ENCODE peak calls at places on chromosomes 1 and 21, in nine cellular contexts. One of them, this sample, is unnamed.
A peak's percentile ranks its signal among the peaks of the same experiment; 100 is the strongest.

GRCh38 chr1:67700692-67701410 is 15.8 kb downstream of the GADD45A start:
- DNase-seq in brain microvascular endothelial cell: peak; percentile 78
- DNase-seq in A549: peak; percentile 79
- DNase-seq in astrocyte of the spinal cord: peak; percentile 77
- DNase-seq in CD8-positive, alpha-beta T cell: no peak
- DNase-seq in fibroblast of pulmonary artery: peak; percentile 61
- DNase-seq in OCI-LY7: peak; percentile 38
- DNase-seq in body of pancreas: no peak
- DNase-seq in tibial nerve: no peak
- DNase-seq in this sample: no peak

GRCh38 chr1:29342351-29342750 is 106.0 kb downstream of the PTPRU start:
- DNase-seq in astrocyte of the spinal cord: no peak
- DNase-seq in OCI-LY7: no peak
- DNase-seq in CD8-positive, alpha-beta T cell: no peak
- DNase-seq in body of pancreas: no peak
- DNase-seq in brain microvascular endothelial cell: no peak
- DNase-seq in A549: no peak
- DNase-seq in fibroblast of pulmonary artery: no peak
- DNase-seq in tibial nerve: no peak
- DNase-seq in this sample: no peak

GRCh38 chr1:205274041-205274691 is 46.4 kb downstream of the TMCC2 start:
- DNase-seq in body of pancreas: peak; percentile 58
- DNase-seq in astrocyte of the spinal cord: no peak
- DNase-seq in CD8-positive, alpha-beta T cell: no peak
- DNase-seq in A549: peak; percentile 78
- DNase-seq in tibial nerve: no peak
- DNase-seq in OCI-LY7: peak; percentile 49
- DNase-seq in brain microvascular endothelial cell: no peak
- DNase-seq in fibroblast of pulmonary artery: no peak
- DNase-seq in this sample: no peak

GRCh38 chr1:74729741-74730478 is 2.9 kb downstream of the CRYZ start:
- DNase-seq in OCI-LY7: no peak
- DNase-seq in CD8-positive, alpha-beta T cell: no peak
- DNase-seq in astrocyte of the spinal cord: peak; percentile 29
- DNase-seq in brain microvascular endothelial cell: peak; percentile 48
- DNase-seq in tibial nerve: no peak
- DNase-seq in body of pancreas: no peak
- DNase-seq in fibroblast of pulmonary artery: peak; percentile 38
- DNase-seq in A549: peak; percentile 82
- DNase-seq in this sample: peak; percentile 50

GRCh38 chr1:171899838-171900237 is 58.5 kb downstream of the DNM3 start:
- DNase-seq in brain microvascular endothelial cell: no peak
- DNase-seq in fibroblast of pulmonary artery: no peak
- DNase-seq in body of pancreas: no peak
- DNase-seq in OCI-LY7: no peak
- DNase-seq in A549: no peak
- DNase-seq in tibial nerve: no peak
- DNase-seq in CD8-positive, alpha-beta T cell: no peak
- DNase-seq in astrocyte of the spinal cord: no peak
- DNase-seq in this sample: no peak

GRCh38 chr21:33998402-33998801 is 75.0 kb upstream of the MRPS6 start:
- DNase-seq in body of pancreas: no peak
- DNase-seq in CD8-positive, alpha-beta T cell: no peak
- DNase-seq in OCI-LY7: no peak
- DNase-seq in tibial nerve: no peak
- DNase-seq in A549: no peak
- DNase-seq in fibroblast of pulmonary artery: no peak
- DNase-seq in brain microvascular endothelial cell: no peak
- DNase-seq in astrocyte of the spinal cord: no peak
- DNase-seq in this sample: no peak

GRCh38 chr1:206962269-206962668 is 8.0 kb downstream of the FCAMR start:
- DNase-seq in brain microvascular endothelial cell: no peak
- DNase-seq in CD8-positive, alpha-beta T cell: no peak
- DNase-seq in tibial nerve: no peak
- DNase-seq in fibroblast of pulmonary artery: no peak
- DNase-seq in A549: no peak
- DNase-seq in astrocyte of the spinal cord: no peak
- DNase-seq in OCI-LY7: no peak
- DNase-seq in body of pancreas: no peak
- DNase-seq in this sample: no peak

GRCh38 chr1:3695326-3696217 is 43.3 kb downstream of the TP73 start:
- DNase-seq in tibial nerve: no peak
- DNase-seq in brain microvascular endothelial cell: peak; percentile 23
- DNase-seq in A549: peak; percentile 40
- DNase-seq in OCI-LY7: peak; percentile 30
- DNase-seq in astrocyte of the spinal cord: no peak
- DNase-seq in fibroblast of pulmonary artery: peak; percentile 28
- DNase-seq in body of pancreas: peak; percentile 53
- DNase-seq in CD8-positive, alpha-beta T cell: peak; percentile 3
- DNase-seq in this sample: peak; percentile 14

GRCh38 chr1:92820024-92820423 is 11.8 kb upstream of the RPL5 start:
- DNase-seq in A549: no peak
- DNase-seq in OCI-LY7: no peak
- DNase-seq in astrocyte of the spinal cord: no peak
- DNase-seq in brain microvascular endothelial cell: peak; percentile 31
- DNase-seq in tibial nerve: no peak
- DNase-seq in fibroblast of pulmonary artery: no peak
- DNase-seq in CD8-positive, alpha-beta T cell: no peak
- DNase-seq in body of pancreas: no peak
- DNase-seq in this sample: peak; percentile 63

GRCh38 chr1:47210666-47211065 is 20.8 kb upstream of the PDZK1IP1 start:
- DNase-seq in brain microvascular endothelial cell: no peak
- DNase-seq in astrocyte of the spinal cord: no peak
- DNase-seq in OCI-LY7: no peak
- DNase-seq in A549: no peak
- DNase-seq in fibroblast of pulmonary artery: no peak
- DNase-seq in CD8-positive, alpha-beta T cell: no peak
- DNase-seq in body of pancreas: no peak
- DNase-seq in tibial nerve: no peak
- DNase-seq in this sample: no peak

GRCh38 chr1:1376551-1377226 is 1.7 kb upstream of the AURKAIP1 start:
- DNase-seq in tibial nerve: no peak
- DNase-seq in OCI-LY7: no peak
- DNase-seq in fibroblast of pulmonary artery: no peak
- DNase-seq in CD8-positive, alpha-beta T cell: no peak
- DNase-seq in body of pancreas: no peak
- DNase-seq in brain microvascular endothelial cell: no peak
- DNase-seq in A549: no peak
- DNase-seq in astrocyte of the spinal cord: no peak
- DNase-seq in this sample: no peak

GRCh38 chr1:8394456-8395321 is 76.8 kb downstream of the SLC45A1 start:
- DNase-seq in fibroblast of pulmonary artery: peak; percentile 92
- DNase-seq in tibial nerve: no peak
- DNase-seq in A549: no peak
- DNase-seq in CD8-positive, alpha-beta T cell: no peak
- DNase-seq in OCI-LY7: no peak
- DNase-seq in astrocyte of the spinal cord: peak; percentile 93
- DNase-seq in body of pancreas: no peak
- DNase-seq in brain microvascular endothelial cell: peak; percentile 94
- DNase-seq in this sample: peak; percentile 83

GRCh38 chr21:25029580-25029979 is 577.7 kb downstream of the MRPL39 start:
- DNase-seq in tibial nerve: no peak
- DNase-seq in astrocyte of the spinal cord: no peak
- DNase-seq in A549: no peak
- DNase-seq in CD8-positive, alpha-beta T cell: no peak
- DNase-seq in brain microvascular endothelial cell: no peak
- DNase-seq in body of pancreas: no peak
- DNase-seq in OCI-LY7: no peak
- DNase-seq in fibroblast of pulmonary artery: no peak
- DNase-seq in this sample: no peak

DNA sequence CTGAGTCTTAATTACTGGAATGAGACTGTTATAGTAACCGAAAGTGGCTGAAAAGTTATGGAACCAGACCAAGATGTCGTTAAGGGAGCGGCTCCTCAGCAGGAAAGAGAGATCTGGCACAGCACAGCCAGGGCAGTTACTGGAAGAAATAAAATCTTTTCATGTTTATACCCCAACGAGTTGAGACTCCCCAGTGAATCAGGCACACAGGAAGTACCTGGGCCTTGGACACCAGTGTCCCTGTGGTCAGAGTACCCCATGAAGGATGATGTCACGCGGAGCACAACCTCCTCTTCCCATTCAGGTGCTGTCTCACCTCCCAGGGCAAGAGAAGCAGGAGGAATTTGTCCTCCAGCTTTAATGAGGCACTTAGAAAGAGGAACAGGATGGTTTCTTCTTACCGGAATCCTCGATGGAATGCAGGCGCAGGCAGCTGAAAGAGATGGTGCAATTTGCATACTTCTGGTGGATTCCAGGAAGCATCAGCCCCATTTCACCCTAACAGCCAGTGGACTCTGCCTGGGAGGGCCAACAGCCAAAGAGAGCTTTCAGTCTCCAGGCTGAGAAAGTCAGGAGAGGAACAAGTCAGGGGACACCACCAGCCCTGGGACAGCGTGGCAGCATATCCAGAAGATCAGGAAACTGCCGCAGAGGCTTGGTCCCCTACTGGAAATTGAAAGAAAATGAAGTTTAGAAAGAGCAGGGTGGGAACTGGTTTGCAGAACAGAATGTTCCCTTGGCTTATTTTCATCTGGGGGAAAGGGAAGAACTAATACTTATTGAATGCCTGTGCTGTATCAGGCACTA is 35.9 kb upstream of the CTTNBP2NL start:
- DNase-seq in A549: no peak
- DNase-seq in OCI-LY7: no peak
- DNase-seq in body of pancreas: peak; percentile 17
- DNase-seq in tibial nerve: peak; percentile 36
- DNase-seq in astrocyte of the spinal cord: peak; percentile 50
- DNase-seq in CD8-positive, alpha-beta T cell: no peak
- DNase-seq in fibroblast of pulmonary artery: peak; percentile 95
- DNase-seq in brain microvascular endothelial cell: peak; percentile 28
- DNase-seq in this sample: peak; percentile 96
- TF ChIP-seq CTCF in A549: no peak
- TF ChIP-seq CTCF in OCI-LY7: no peak
- TF ChIP-seq CTCF in body of pancreas: no peak
- TF ChIP-seq CTCF in tibial nerve: peak; percentile 22
- TF ChIP-seq CTCF in astrocyte of the spinal cord: no peak
- TF ChIP-seq CTCF in CD8-positive, alpha-beta T cell: no peak
- TF ChIP-seq CTCF in fibroblast of pulmonary artery: no peak
- TF ChIP-seq CTCF in brain microvascular endothelial cell: no peak
- TF ChIP-seq CTCF in this sample: peak; percentile 12

DNA sequence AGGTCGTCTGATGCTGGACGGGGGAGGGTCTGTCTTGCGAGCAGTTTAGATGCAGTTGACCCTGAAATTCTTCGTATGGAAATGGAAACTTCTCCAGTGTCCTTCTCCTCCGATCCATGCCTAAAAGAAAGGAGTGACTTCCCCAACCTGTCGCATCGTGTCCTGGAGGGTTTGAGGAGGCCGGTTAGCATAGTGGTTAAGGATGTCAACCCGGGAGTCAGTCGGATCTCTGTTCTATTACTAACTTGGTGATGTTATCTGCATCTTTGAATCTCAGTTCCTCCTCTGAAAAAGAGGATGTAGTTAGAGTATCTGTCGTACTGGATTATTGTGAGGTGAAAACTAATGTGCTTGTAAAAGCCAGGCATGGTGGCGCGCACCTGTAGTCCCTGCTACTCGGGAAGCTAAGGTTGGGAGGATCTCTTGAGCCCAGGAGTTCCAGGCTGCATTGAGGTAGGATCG is 700 bp downstream of the ZBTB8B start:
- DNase-seq in tibial nerve: no peak
- DNase-seq in brain microvascular endothelial cell: no peak
- DNase-seq in CD8-positive, alpha-beta T cell: no peak
- DNase-seq in fibroblast of pulmonary artery: no peak
- DNase-seq in body of pancreas: no peak
- DNase-seq in OCI-LY7: no peak
- DNase-seq in A549: no peak
- DNase-seq in astrocyte of the spinal cord: no peak
- DNase-seq in this sample: no peak
- H3K4me3 ChIP-seq in tibial nerve: no peak overlapping the region
- H3K4me3 ChIP-seq in brain microvascular endothelial cell: peak overlapping the region; percentile 56
- H3K4me3 ChIP-seq in CD8-positive, alpha-beta T cell: no peak overlapping the region
- H3K4me3 ChIP-seq in fibroblast of pulmonary artery: peak overlapping the region; percentile 55
- H3K4me3 ChIP-seq in body of pancreas: no peak overlapping the region
- H3K4me3 ChIP-seq in OCI-LY7: no peak overlapping the region
- H3K4me3 ChIP-seq in A549: peak overlapping the region; percentile 50
- H3K4me3 ChIP-seq in astrocyte of the spinal cord: peak overlapping the region; percentile 52
- H3K4me3 ChIP-seq in this sample: no peak overlapping the region

DNA sequence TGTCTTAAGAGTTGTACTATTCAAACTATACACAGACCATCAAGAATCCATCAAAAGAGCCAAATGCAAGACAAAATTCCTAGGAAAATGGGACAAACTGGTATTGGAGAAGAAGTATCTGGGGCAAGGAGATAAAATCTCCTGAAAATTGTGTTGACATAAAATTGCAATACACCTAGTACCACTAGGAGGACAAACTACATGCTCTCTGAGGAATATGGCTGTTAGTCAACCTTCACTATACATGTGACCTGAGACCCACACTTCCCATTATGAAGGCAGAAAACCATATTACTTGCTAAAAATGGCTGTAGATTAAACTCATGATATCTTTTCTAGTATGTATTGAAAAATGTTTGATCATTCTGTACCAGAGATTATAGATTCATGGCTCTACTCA is 30.0 kb downstream of the IRF2BP2 start:
- DNase-seq in fibroblast of pulmonary artery: peak; percentile 24
- DNase-seq in A549: peak; percentile 47
- DNase-seq in tibial nerve: no peak
- DNase-seq in astrocyte of the spinal cord: no peak
- DNase-seq in OCI-LY7: peak; percentile 42
- DNase-seq in body of pancreas: no peak
- DNase-seq in CD8-positive, alpha-beta T cell: no peak
- DNase-seq in brain microvascular endothelial cell: no peak
- DNase-seq in this sample: no peak
- TF ChIP-seq CTCF in fibroblast of pulmonary artery: peak; percentile 30
- TF ChIP-seq CTCF in A549: peak; percentile 21
- TF ChIP-seq CTCF in tibial nerve: no peak
- TF ChIP-seq CTCF in astrocyte of the spinal cord: peak; percentile 34
- TF ChIP-seq CTCF in OCI-LY7: peak; percentile 71
- TF ChIP-seq CTCF in body of pancreas: peak; percentile 14
- TF ChIP-seq CTCF in CD8-positive, alpha-beta T cell: peak; percentile 18
- TF ChIP-seq CTCF in brain microvascular endothelial cell: peak; percentile 38
- TF ChIP-seq CTCF in this sample: peak; percentile 28

GRCh38 chr1:240136402-240136801 is 44.7 kb downstream of the FMN2 start:
- DNase-seq in brain microvascular endothelial cell: no peak
- DNase-seq in body of pancreas: no peak
- DNase-seq in fibroblast of pulmonary artery: no peak
- DNase-seq in A549: no peak
- DNase-seq in OCI-LY7: no peak
- DNase-seq in astrocyte of the spinal cord: no peak
- DNase-seq in tibial nerve: no peak
- DNase-seq in CD8-positive, alpha-beta T cell: no peak
- DNase-seq in this sample: peak; percentile 41

GRCh38 chr1:240134113-240134512 is 42.4 kb downstream of the FMN2 start:
- DNase-seq in body of pancreas: no peak
- DNase-seq in fibroblast of pulmonary artery: no peak
- DNase-seq in astrocyte of the spinal cord: no peak
- DNase-seq in CD8-positive, alpha-beta T cell: no peak
- DNase-seq in brain microvascular endothelial cell: no peak
- DNase-seq in tibial nerve: no peak
- DNase-seq in OCI-LY7: no peak
- DNase-seq in A549: no peak
- DNase-seq in this sample: no peak

GRCh38 chr1:240139511-240139910 is 47.8 kb downstream of the FMN2 start:
- DNase-seq in body of pancreas: no peak
- DNase-seq in fibroblast of pulmonary artery: no peak
- DNase-seq in tibial nerve: no peak
- DNase-seq in CD8-positive, alpha-beta T cell: no peak
- DNase-seq in astrocyte of the spinal cord: no peak
- DNase-seq in OCI-LY7: no peak
- DNase-seq in brain microvascular endothelial cell: no peak
- DNase-seq in A549: no peak
- DNase-seq in this sample: no peak

GRCh38 chr1:240134596-240134995 is 42.9 kb downstream of the FMN2 start:
- DNase-seq in astrocyte of the spinal cord: no peak
- DNase-seq in brain microvascular endothelial cell: no peak
- DNase-seq in A549: no peak
- DNase-seq in tibial nerve: no peak
- DNase-seq in CD8-positive, alpha-beta T cell: no peak
- DNase-seq in fibroblast of pulmonary artery: no peak
- DNase-seq in OCI-LY7: no peak
- DNase-seq in body of pancreas: no peak
- DNase-seq in this sample: peak; percentile 80

GRCh38 chr1:240138867-240139266 is 47.2 kb downstream of the FMN2 start:
- DNase-seq in body of pancreas: no peak
- DNase-seq in tibial nerve: no peak
- DNase-seq in brain microvascular endothelial cell: no peak
- DNase-seq in fibroblast of pulmonary artery: no peak
- DNase-seq in A549: no peak
- DNase-seq in CD8-positive, alpha-beta T cell: no peak
- DNase-seq in astrocyte of the spinal cord: no peak
- DNase-seq in OCI-LY7: no peak
- DNase-seq in this sample: no peak
- H3K4me3 ChIP-seq in body of pancreas: no peak overlapping the region
- H3K4me3 ChIP-seq in tibial nerve: no peak overlapping the region
- H3K4me3 ChIP-seq in brain microvascular endothelial cell: no peak overlapping the region
- H3K4me3 ChIP-seq in fibroblast of pulmonary artery: no peak overlapping the region
- H3K4me3 ChIP-seq in A549: no peak overlapping the region
- H3K4me3 ChIP-seq in CD8-positive, alpha-beta T cell: no peak overlapping the region
- H3K4me3 ChIP-seq in astrocyte of the spinal cord: no peak overlapping the region
- H3K4me3 ChIP-seq in OCI-LY7: no peak overlapping the region
- H3K4me3 ChIP-seq in this sample: no peak overlapping the region